ENCODE peak calls at places on chromosomes 3 and 15, in seven cellular contexts. V is A549, A is suprapubic skin, F is uterus, G is breast epithelium, B is IMR-90, D is stomach. Q is an unnamed sample.

GRCh38 chr3:176848431-176849214 is 348.7 kb downstream of the TBL1XR1 start:
- DNase-seq in V (no peak), A (no peak), F (no peak), G (no peak), B (peak), D (no peak), Q (no peak)

GRCh38 chr15:40310001-40310959 is 2.5 kb upstream of the PLCB2 start:
- DNase-seq in V (peak), A (no peak), F (no peak), G (no peak), B (peak), D (peak), Q (no peak)

GRCh38 chr15:38069001-38069400 is 134.6 kb downstream of the TMCO5A start:
- DNase-seq in V (peak), A (no peak), F (no peak), G (no peak), B (peak), D (peak), Q (no peak)

GRCh38 chr15:96564546-96564945 is 234.0 kb downstream of the NR2F2 start:
- DNase-seq in V (no peak), A (no peak), F (no peak), G (no peak), B (no peak), D (no peak), Q (no peak)

GRCh38 chr3:9808345-9809037 is 1.6 kb upstream of the TTLL3 start:
- DNase-seq in V (peak), A (no peak), F (no peak), G (no peak), B (peak), D (no peak), Q (no peak)

GRCh38 chr15:59532770-59533379 is 78.7 kb upstream of the GCNT3 start:
- DNase-seq in V (peak), A (no peak), F (no peak), G (no peak), B (peak), D (peak), Q (no peak)

GRCh38 chr3:42052132-42052866 is 38.9 kb upstream of the TRAK1 start:
- DNase-seq in V (no peak), A (peak), F (no peak), G (no peak), B (peak), D (no peak), Q (no peak)

GRCh38 chr15:94400521-94401290 is 169.3 kb downstream of the MCTP2 start:
- DNase-seq in V (no peak), A (no peak), F (no peak), G (no peak), B (no peak), D (no peak), Q (peak)

GRCh38 chr15:70132148-70132547 is 34.4 kb upstream of the TLE3 start:
- DNase-seq in V (no peak), A (no peak), F (peak), G (no peak), B (peak), D (no peak), Q (no peak)

GRCh38 chr3:177591371-177591770 is 394.1 kb upstream of the TBL1XR1 start:
- DNase-seq in V (no peak), A (no peak), F (no peak), G (no peak), B (no peak), D (no peak), Q (no peak)

GRCh38 chr3:59280113-59280512 is 230.3 kb upstream of the CFAP20DC start:
- DNase-seq in V (no peak), A (no peak), F (no peak), G (no peak), B (no peak), D (no peak), Q (no peak)

GRCh38 chr15:57821826-57822225 is 115.3 kb downstream of the POLR2M start:
- DNase-seq in V (no peak), A (no peak), F (no peak), G (no peak), B (no peak), D (no peak), Q (no peak)

GRCh38 chr3:27289769-27290413 is 79.3 kb downstream of the NEK10 start:
- DNase-seq in V (no peak), A (no peak), F (no peak), G (no peak), B (peak), D (no peak), Q (no peak)

GRCh38 chr15:80618666-80619481 is 76.2 kb upstream of the ABHD17C start:
- DNase-seq in V (no peak), A (no peak), F (no peak), G (no peak), B (peak), D (no peak), Q (peak)

GRCh38 chr15:77002954-77003912 is 8.3 kb downstream of the PSTPIP1 start:
- DNase-seq in V (no peak), A (no peak), F (no peak), G (no peak), B (no peak), D (peak), Q (no peak)

GRCh38 chr3:186342197-186342596 is 19.8 kb downstream of the DGKG start:
- DNase-seq in V (no peak), A (no peak), F (no peak), G (no peak), B (no peak), D (no peak), Q (no peak)

GRCh38 chr15:52295421-52295991 is at the start of gene MYO5C:
- DNase-seq in V (peak), A (peak), F (peak), G (peak), B (no peak), D (peak), Q (no peak)

GRCh38 chr3:179840985-179841384 is 188.1 kb downstream of the USP13 start:
- DNase-seq in V (no peak), A (no peak), F (no peak), G (no peak), B (peak), D (no peak), Q (no peak)

GRCh38 chr3:144067059-144067458 is 95.4 kb downstream of the DIPK2A start:
- DNase-seq in V (no peak), A (no peak), F (no peak), G (no peak), B (no peak), D (no peak), Q (no peak)

GRCh38 chr15:78750566-78750965 is 60.7 kb downstream of the ADAMTS7 start:
- DNase-seq in V (no peak), A (no peak), F (no peak), G (no peak), B (no peak), D (no peak), Q (no peak)

GRCh38 chr3:194928831-194929594 is 243.3 kb downstream of the FAM43A start:
- DNase-seq in V (no peak), A (no peak), F (no peak), G (no peak), B (no peak), D (no peak), Q (peak)

GRCh38 chr3:168024537-168024941 is 71.2 kb downstream of the GOLIM4 start:
- DNase-seq in V (no peak), A (no peak), F (no peak), G (no peak), B (peak), D (no peak), Q (no peak)

GRCh38 chr15:57358611-57359010 is 17.7 kb upstream of the CGNL1 start:
- DNase-seq in V (no peak), A (no peak), F (no peak), G (no peak), B (no peak), D (no peak), Q (no peak)

GRCh38 chr3:188946837-188947236 is 224.9 kb upstream of the TPRG1 start:
- DNase-seq in V (no peak), A (no peak), F (peak), G (no peak), B (no peak), D (no peak), Q (peak)

GRCh38 chr3:118671192-118671591 is 363.5 kb downstream of the IGSF11 start:
- DNase-seq in V (no peak), A (no peak), F (no peak), G (no peak), B (no peak), D (no peak), Q (no peak)

GRCh38 chr3:127065561-127066270 is 82.8 kb downstream of the PLXNA1 start:
- DNase-seq in V (no peak), A (no peak), F (no peak), G (no peak), B (no peak), D (no peak), Q (no peak)

GRCh38 chr3:101779047-101779807 is at the start of gene NXPE3:
- DNase-seq in V (peak), A (peak), F (peak), G (peak), B (peak), D (peak), Q (peak)
- TF ChIP-seq POLR2A in V (peak), A (no peak), F (peak), G (no peak), B (no peak), D (no peak), Q (no peak)

DNA sequence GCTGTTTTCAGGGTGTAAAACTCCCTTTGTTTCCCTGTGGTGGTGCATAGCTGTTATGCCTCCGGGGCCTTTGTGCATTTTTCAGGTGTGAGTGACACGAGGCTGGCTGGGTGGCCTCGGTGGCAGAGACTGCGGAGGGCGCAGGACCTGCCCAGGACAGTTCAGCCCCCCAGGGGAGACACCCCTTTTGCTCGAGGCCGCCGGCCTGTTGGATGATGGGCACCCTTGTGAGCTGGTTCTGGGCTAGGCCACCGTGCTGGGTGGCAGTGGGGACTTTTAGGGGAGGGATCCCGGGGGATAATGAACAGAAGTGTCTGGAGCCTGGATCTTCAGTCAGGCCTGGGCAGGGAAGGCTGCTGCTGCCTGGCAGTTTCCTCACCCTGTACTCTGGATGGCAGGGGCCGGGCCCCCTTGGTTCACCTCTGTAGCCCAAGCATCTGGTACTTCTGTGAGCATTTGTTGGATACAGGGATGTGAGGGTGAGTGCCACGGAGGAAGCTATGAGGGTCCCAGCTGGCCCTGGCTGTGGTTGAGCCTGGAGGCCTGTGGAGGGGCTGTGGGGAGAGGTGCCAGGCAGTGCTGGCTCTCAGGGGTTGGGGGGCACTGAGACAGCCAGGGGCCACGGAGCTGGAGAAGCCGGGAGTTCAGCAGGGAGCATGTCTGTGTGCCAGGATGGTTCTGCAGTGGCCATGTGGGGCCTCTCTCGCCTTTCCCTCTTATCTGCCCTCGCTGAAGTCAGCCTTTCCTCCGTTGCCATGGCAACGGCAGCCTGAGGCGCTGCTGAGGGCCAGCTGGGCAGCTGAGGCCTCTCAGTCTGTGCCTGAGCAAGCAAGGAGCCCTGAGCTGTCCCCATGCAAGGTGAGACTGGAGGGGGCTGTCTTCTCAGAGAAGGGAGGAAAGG is 49.0 kb downstream of the KY start:
- DNase-seq in V (no peak), A (no peak), F (no peak), G (no peak), B (peak), D (no peak), Q (peak)
- H3K27ac ChIP-seq in V (no peak), A (no peak), F (no peak), G (no peak), B (no peak), D (no peak), Q (no peak)

GRCh38 chr3:71131385-71131871 is 452.1 kb downstream of the FOXP1 start:
- DNase-seq in V (no peak), A (no peak), F (no peak), G (no peak), B (no peak), D (no peak), Q (no peak)
- H3K4me3 ChIP-seq in V (no peak), A (peak), F (no peak), G (no peak), B (no peak), D (peak), Q (peak)

GRCh38 chr3:182795383-182795782 is 2.1 kb downstream of the ATP11B start:
- DNase-seq in V (no peak), A (no peak), F (no peak), G (no peak), B (no peak), D (no peak), Q (no peak)

GRCh38 chr3:182793663-182794454 is 555 bp downstream of the ATP11B start:
- DNase-seq in V (peak), A (no peak), F (peak), G (no peak), B (peak), D (peak), Q (no peak)

GRCh38 chr3:182794455-182794773 is 1.1 kb downstream of the ATP11B start:
- DNase-seq in V (no peak), A (no peak), F (no peak), G (no peak), B (no peak), D (no peak), Q (no peak)

GRCh38 chr3:182794806-182795369 is 1.6 kb downstream of the ATP11B start:
- DNase-seq in V (no peak), A (no peak), F (no peak), G (no peak), B (peak), D (no peak), Q (no peak)

GRCh38 chr3:182792901-182793662 is at the start of gene ATP11B:
- DNase-seq in V (peak), A (peak), F (peak), G (peak), B (peak), D (peak), Q (peak)
- TF ChIP-seq POLR2A in V (peak), A (no peak), F (peak), G (peak), B (no peak), D (peak), Q (peak)

GRCh38 chr3:51691021-51691420 is 15.8 kb upstream of the GRM2 start:
- DNase-seq in V (no peak), A (no peak), F (no peak), G (no peak), B (no peak), D (no peak), Q (no peak)

GRCh38 chr3:51696954-51697353 is 9.9 kb upstream of the GRM2 start:
- DNase-seq in V (no peak), A (no peak), F (no peak), G (no peak), B (no peak), D (no peak), Q (no peak)

GRCh38 chr3:51688206-51688600 is 17.2 kb downstream of the TEX264 start:
- DNase-seq in V (no peak), A (no peak), F (no peak), G (no peak), B (no peak), D (no peak), Q (no peak)

GRCh38 chr3:51691949-51692348 is 14.9 kb upstream of the GRM2 start:
- DNase-seq in V (no peak), A (no peak), F (no peak), G (no peak), B (no peak), D (no peak), Q (no peak)

GRCh38 chr3:51692980-51693395 is 13.9 kb upstream of the GRM2 start:
- DNase-seq in V (no peak), A (no peak), F (no peak), G (no peak), B (no peak), D (no peak), Q (no peak)
- H3K27ac ChIP-seq in V (no peak), A (no peak), F (no peak), G (no peak), B (no peak), D (no peak), Q (no peak)

DNA sequence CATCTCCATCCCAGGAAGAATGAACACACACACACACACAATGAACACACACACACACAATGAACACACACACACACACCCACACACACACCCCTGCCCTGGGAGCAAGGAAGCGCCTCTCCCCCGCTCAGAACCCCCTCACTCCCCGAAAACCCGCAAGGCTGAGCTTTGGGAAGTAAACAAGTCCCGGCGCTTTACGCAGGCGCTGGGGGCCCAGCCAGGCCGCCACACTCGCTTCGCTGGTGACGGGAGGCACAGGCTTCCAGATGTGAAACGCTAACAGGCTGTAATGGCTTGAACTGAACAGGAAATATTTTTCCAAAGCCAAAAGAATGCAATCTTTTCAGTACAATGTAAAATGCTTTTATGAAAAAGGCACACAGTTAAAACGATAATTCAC is 122.7 kb upstream of the IGF1R start:
- DNase-seq in V (no peak), A (no peak), F (no peak), G (no peak), B (no peak), D (no peak), Q (no peak)
- H3K4me3 ChIP-seq in V (no peak), A (no peak), F (no peak), G (no peak), B (no peak), D (no peak), Q (no peak)

DNA sequence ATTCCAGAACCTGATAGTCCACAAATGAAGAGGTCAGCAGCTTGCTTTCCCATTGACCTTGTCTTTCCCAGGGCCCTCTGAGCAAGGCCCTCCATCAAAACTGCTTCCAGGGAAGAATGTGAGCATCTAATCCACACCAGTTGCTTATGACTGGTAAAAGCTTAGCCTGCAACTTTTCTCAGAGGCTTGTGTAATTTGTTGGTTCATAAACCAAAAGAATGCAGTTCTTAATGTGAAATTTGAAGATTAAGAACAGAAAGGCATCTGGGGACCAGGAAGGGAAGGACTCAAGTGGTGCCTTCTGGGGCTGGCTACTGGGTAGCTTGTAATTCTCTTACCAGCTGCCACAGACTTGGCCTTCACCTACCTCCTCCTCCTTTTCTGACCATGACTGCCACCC is 60.9 kb upstream of the EIF1B start:
- DNase-seq in V (no peak), A (no peak), F (no peak), G (no peak), B (no peak), D (no peak), Q (no peak)
- TF ChIP-seq POLR2A in V (no peak), A (no peak), F (no peak), G (no peak), B (no peak), D (no peak), Q (no peak)